ENCODE peak calls at places on chromosomes 4 and X, in nine cellular contexts. U is stimulated activated CD8-positive, alpha-beta memory T cell treated with anti-CD3 and anti-CD28 coated beads, Interleukin-4, amount 100 ng/mL, for 4 hours; F is frontal cortex; W is activated CD8-positive, alpha-beta memory T cell treated with anti-CD3 and anti-CD28 coated beads for 1 hour; P is EL; Q is HEK293T; Z is stimulated activated CD4-positive, alpha-beta T cell treated with anti-CD3 and anti-CD28 coated beads, Interleukin-15, amount 100 ng/mL, for 1 hour; O is SK-N-DZ; L is nucleus accumbens. M is an unnamed sample.

GRCh38 chrX:143472334-143472938 is 44.8 kb downstream of the SPANXN3 start:
- DNase-seq in F (no peak), O (no peak), U (no peak), Z (no peak), Q (no peak), W (no peak), P (no peak), L (no peak), M (no peak)

GRCh38 chr4:136369073-136369472 is 1163.2 kb downstream of the PCDH18 start:
- DNase-seq in W (no peak), F (no peak), P (peak), U (no peak), Q (no peak), L (no peak), Z (no peak), O (no peak), M (no peak)

GRCh38 chr4:75251547-75251946 is 262.7 kb downstream of the RCHY1 start:
- DNase-seq in Q (no peak), W (no peak), O (no peak), F (no peak), U (no peak), L (no peak), P (no peak), Z (no peak), M (no peak)

GRCh38 chr4:80471701-80472100 is 136.2 kb downstream of the CFAP299 start:
- DNase-seq in W (no peak), U (no peak), O (no peak), Q (peak), Z (no peak), L (no peak), P (peak), F (no peak), M (peak)

GRCh38 chrX:24081661-24082154 is 27.0 kb downstream of the EIF2S3 start:
- DNase-seq in L (peak), Z (peak), O (peak), U (peak), F (no peak), Q (peak), P (peak), W (no peak), M (no peak)

GRCh38 chr4:62618042-62618441 is 1417.9 kb downstream of the ADGRL3 start:
- DNase-seq in W (no peak), Z (no peak), U (no peak), O (no peak), F (no peak), L (no peak), P (no peak), Q (no peak), M (no peak)

GRCh38 chr4:105859233-105859632 is 36.0 kb upstream of the NPNT start:
- DNase-seq in U (no peak), Q (no peak), O (no peak), W (no peak), P (peak), F (peak), L (no peak), Z (no peak), M (peak)

GRCh38 chr4:166422475-166422874 is 549.4 kb downstream of the TLL1 start:
- DNase-seq in F (no peak), U (no peak), Q (no peak), Z (no peak), L (no peak), W (no peak), P (peak), O (no peak), M (peak)

GRCh38 chr4:44447563-44448504 is 775 bp downstream of the KCTD8 start:
- DNase-seq in O (peak), Q (peak), Z (no peak), L (peak), U (no peak), P (no peak), W (no peak), F (peak), M (peak)

GRCh38 chrX:24151513-24151912 is 2.0 kb downstream of the ZFX start:
- DNase-seq in U (no peak), Q (no peak), W (no peak), F (no peak), L (no peak), Z (no peak), P (no peak), O (no peak), M (no peak)

GRCh38 chr4:146245899-146246298 is 31.6 kb downstream of the REELD1 start:
- DNase-seq in P (no peak), W (no peak), L (no peak), O (no peak), Z (no peak), U (no peak), F (no peak), Q (no peak), M (no peak)

GRCh38 chr4:1154523-1155182 is 17.7 kb downstream of the SPON2 start:
- DNase-seq in W (no peak), L (no peak), Q (no peak), P (no peak), F (no peak), U (no peak), O (no peak), Z (no peak), M (no peak)

GRCh38 chr4:4647041-4647440 is 105.2 kb upstream of the STX18 start:
- DNase-seq in F (no peak), P (peak), W (no peak), Z (no peak), Q (no peak), U (no peak), L (no peak), O (no peak), M (no peak)

GRCh38 chrX:67604979-67605703 is 61.3 kb downstream of the AR start:
- DNase-seq in W (no peak), L (no peak), O (no peak), U (no peak), Q (no peak), Z (no peak), P (peak), F (no peak), M (no peak)

GRCh38 chrX:154142386-154142785 is 1.7 kb upstream of the OPN1LW start:
- DNase-seq in F (no peak), Z (no peak), W (no peak), P (no peak), Q (no peak), O (no peak), L (no peak), U (no peak), M (no peak)

GRCh38 chr4:122692641-122693520 is 39.6 kb upstream of the BBS12 start:
- DNase-seq in O (no peak), W (no peak), Z (no peak), P (no peak), Q (no peak), L (no peak), U (no peak), F (no peak), M (no peak)

GRCh38 chrX:77597090-77597489 is 149.9 kb downstream of the FGF16 start:
- DNase-seq in O (no peak), F (no peak), W (no peak), Q (peak), L (no peak), U (no peak), P (peak), Z (no peak), M (peak)

GRCh38 chr4:109560687-109561452 is 824 bp downstream of the MCUB start:
- DNase-seq in F (peak), O (peak), Z (peak), L (no peak), U (peak), Q (peak), W (peak), P (peak), M (peak)

GRCh38 chr4:7876096-7876993 is 63.3 kb downstream of the AFAP1 start:
- DNase-seq in L (no peak), W (no peak), U (no peak), Z (no peak), F (no peak), P (peak), Q (peak), O (peak), M (no peak)

GRCh38 chr4:5137927-5138326 is 86.6 kb downstream of the STK32B start:
- DNase-seq in Q (no peak), Z (no peak), F (no peak), W (no peak), U (no peak), O (no peak), L (no peak), P (no peak), M (no peak)

GRCh38 chr4:20195071-20195885 is 56.4 kb upstream of the SLIT2 start:
- DNase-seq in Q (no peak), F (no peak), W (no peak), U (no peak), O (no peak), L (no peak), Z (no peak), P (peak), M (no peak)

GRCh38 chrX:69759921-69760625 is 144.2 kb downstream of the EDA start:
- DNase-seq in Z (no peak), P (no peak), W (no peak), F (peak), Q (no peak), O (no peak), L (no peak), U (no peak), M (no peak)

GRCh38 chr4:86451560-86452322 is 91.9 kb upstream of the MAPK10 start:
- DNase-seq in U (no peak), L (no peak), W (no peak), Q (no peak), O (peak), P (peak), Z (no peak), F (no peak), M (peak)

GRCh38 chr4:53960843-53961242 is 103.6 kb downstream of the CHIC2 start:
- DNase-seq in W (no peak), F (no peak), Z (no peak), U (no peak), Q (no peak), P (no peak), O (no peak), L (no peak), M (no peak)

GRCh38 chr4:115331241-115331640 is 217.8 kb upstream of the NDST4 start:
- DNase-seq in L (no peak), P (no peak), W (no peak), Q (no peak), O (no peak), Z (no peak), U (no peak), F (no peak), M (no peak)

GRCh38 chrX:86805241-86805640 is 657.0 kb downstream of the DACH2 start:
- DNase-seq in O (no peak), W (no peak), Q (no peak), F (no peak), U (no peak), L (no peak), Z (no peak), P (no peak), M (no peak)

GRCh38 chr4:54005475-54005874 is 58.9 kb downstream of the CHIC2 start:
- DNase-seq in Z (no peak), P (peak), Q (no peak), F (no peak), W (no peak), U (no peak), O (no peak), L (no peak), M (no peak)

GRCh38 chr4:602559-602942 is 22.8 kb upstream of the PDE6B start:
- DNase-seq in Q (peak), O (peak), W (no peak), U (peak), L (no peak), Z (peak), F (no peak), P (peak), M (peak)

GRCh38 chr4:183870997-183871396 is 34.1 kb upstream of the STOX2 start:
- DNase-seq in U (no peak), P (no peak), F (no peak), L (no peak), O (no peak), Q (no peak), Z (no peak), W (no peak), M (no peak)

GRCh38 chr4:143035661-143036060 is 149.1 kb upstream of the USP38 start:
- DNase-seq in Z (no peak), F (no peak), U (no peak), O (no peak), P (no peak), Q (no peak), W (no peak), L (no peak), M (no peak)

GRCh38 chr4:74543983-74544382 is 99.0 kb downstream of the AREG start:
- DNase-seq in W (no peak), F (no peak), Q (no peak), O (no peak), P (peak), Z (no peak), U (no peak), L (no peak), M (no peak)

GRCh38 chrX:49106930-49107329 is 16.6 kb downstream of the GPKOW start:
- DNase-seq in F (no peak), W (no peak), O (no peak), U (no peak), P (peak), Z (no peak), L (peak), Q (peak), M (no peak)

GRCh38 chr4:78561677-78562076 is 10.1 kb downstream of the ANXA3 start:
- DNase-seq in U (no peak), L (no peak), F (no peak), W (no peak), Z (no peak), Q (no peak), P (no peak), O (no peak), M (no peak)

GRCh38 chr4:81632581-81633247 is 161.0 kb upstream of the RASGEF1B start:
- DNase-seq in U (no peak), P (no peak), F (no peak), Q (no peak), O (no peak), W (no peak), Z (no peak), L (no peak), M (peak)

GRCh38 chrX:154804957-154805695 is at the start of gene MPP1:
- DNase-seq in P (peak), U (peak), W (peak), F (peak), Z (peak), O (peak), Q (peak), L (peak), M (peak)

M was measured in RWPE1.